ENCODE peak calls at places on chromosomes 6 and 20, in eight cellular contexts. One of them, this sample, is unnamed.

GRCh38 chr6:157047951-157048350 is 270.8 kb downstream of the ARID1B start:
- DNase-seq in coronary artery: no peak
- DNase-seq in stomach: no peak
- DNase-seq in cardiac muscle cell: no peak
- DNase-seq in activated CD8-positive, alpha-beta T cell treated with anti-CD3 and anti-CD28 coated beads for 36 hours: no peak
- DNase-seq in RWPE1: no peak
- DNase-seq in dorsolateral prefrontal cortex: no peak
- DNase-seq in AG10803: peak; percentile 57
- DNase-seq in this sample: no peak

GRCh38 chr20:57714409-57715267 is 4.8 kb upstream of the PMEPA1 start:
- DNase-seq in activated CD8-positive, alpha-beta T cell treated with anti-CD3 and anti-CD28 coated beads for 36 hours: no peak
- DNase-seq in RWPE1: peak; percentile 92
- DNase-seq in stomach: no peak
- DNase-seq in coronary artery: peak; percentile 88
- DNase-seq in dorsolateral prefrontal cortex: no peak
- DNase-seq in AG10803: peak; percentile 84
- DNase-seq in cardiac muscle cell: no peak
- DNase-seq in this sample: no peak

GRCh38 chr6:156868385-156868784 is 91.2 kb downstream of the ARID1B start:
- DNase-seq in coronary artery: no peak
- DNase-seq in cardiac muscle cell: no peak
- DNase-seq in dorsolateral prefrontal cortex: no peak
- DNase-seq in RWPE1: no peak
- DNase-seq in AG10803: no peak
- DNase-seq in activated CD8-positive, alpha-beta T cell treated with anti-CD3 and anti-CD28 coated beads for 36 hours: no peak
- DNase-seq in stomach: no peak
- DNase-seq in this sample: no peak

GRCh38 chr6:41430875-41431274 is 95.5 kb downstream of the NCR2 start:
- DNase-seq in RWPE1: peak; percentile 66
- DNase-seq in coronary artery: no peak
- DNase-seq in dorsolateral prefrontal cortex: no peak
- DNase-seq in AG10803: peak; percentile 77
- DNase-seq in cardiac muscle cell: no peak
- DNase-seq in stomach: no peak
- DNase-seq in activated CD8-positive, alpha-beta T cell treated with anti-CD3 and anti-CD28 coated beads for 36 hours: no peak
- DNase-seq in this sample: no peak

GRCh38 chr6:109093732-109094131 is 914 bp downstream of the SESN1 start:
- DNase-seq in coronary artery: no peak
- DNase-seq in AG10803: no peak
- DNase-seq in stomach: no peak
- DNase-seq in activated CD8-positive, alpha-beta T cell treated with anti-CD3 and anti-CD28 coated beads for 36 hours: no peak
- DNase-seq in cardiac muscle cell: no peak
- DNase-seq in RWPE1: peak; percentile 14
- DNase-seq in dorsolateral prefrontal cortex: no peak
- DNase-seq in this sample: peak; percentile 20

GRCh38 chr20:51854912-51855311 is 52.6 kb upstream of the SALL4 start:
- DNase-seq in activated CD8-positive, alpha-beta T cell treated with anti-CD3 and anti-CD28 coated beads for 36 hours: no peak
- DNase-seq in RWPE1: peak; percentile 41
- DNase-seq in cardiac muscle cell: no peak
- DNase-seq in stomach: no peak
- DNase-seq in AG10803: no peak
- DNase-seq in dorsolateral prefrontal cortex: no peak
- DNase-seq in coronary artery: no peak
- DNase-seq in this sample: no peak

GRCh38 chr6:154343473-154344308 is 12.9 kb downstream of the IPCEF1 start:
- DNase-seq in stomach: peak; percentile 81
- DNase-seq in RWPE1: no peak
- DNase-seq in activated CD8-positive, alpha-beta T cell treated with anti-CD3 and anti-CD28 coated beads for 36 hours: no peak
- DNase-seq in dorsolateral prefrontal cortex: no peak
- DNase-seq in cardiac muscle cell: peak; percentile 40
- DNase-seq in AG10803: peak; percentile 44
- DNase-seq in coronary artery: no peak
- DNase-seq in this sample: no peak

GRCh38 chr20:10185741-10186558 is 32.7 kb upstream of the SNAP25 start:
- DNase-seq in activated CD8-positive, alpha-beta T cell treated with anti-CD3 and anti-CD28 coated beads for 36 hours: no peak
- DNase-seq in dorsolateral prefrontal cortex: no peak
- DNase-seq in stomach: peak; percentile 72
- DNase-seq in coronary artery: no peak
- DNase-seq in AG10803: no peak
- DNase-seq in cardiac muscle cell: no peak
- DNase-seq in RWPE1: no peak
- DNase-seq in this sample: no peak

GRCh38 chr20:62197801-62198200 is 15.0 kb downstream of the MTG2 start:
- DNase-seq in cardiac muscle cell: no peak
- DNase-seq in dorsolateral prefrontal cortex: no peak
- DNase-seq in RWPE1: no peak
- DNase-seq in activated CD8-positive, alpha-beta T cell treated with anti-CD3 and anti-CD28 coated beads for 36 hours: no peak
- DNase-seq in AG10803: no peak
- DNase-seq in stomach: no peak
- DNase-seq in coronary artery: no peak
- DNase-seq in this sample: no peak

GRCh38 chr20:57872816-57873409 is 163.1 kb upstream of the PMEPA1 start:
- DNase-seq in cardiac muscle cell: no peak
- DNase-seq in stomach: no peak
- DNase-seq in dorsolateral prefrontal cortex: no peak
- DNase-seq in AG10803: no peak
- DNase-seq in activated CD8-positive, alpha-beta T cell treated with anti-CD3 and anti-CD28 coated beads for 36 hours: no peak
- DNase-seq in coronary artery: no peak
- DNase-seq in RWPE1: no peak
- DNase-seq in this sample: no peak

GRCh38 chr20:46767127-46767761 is 57.8 kb downstream of the SLC2A10 start:
- DNase-seq in RWPE1: peak; percentile 74
- DNase-seq in AG10803: peak; percentile 32
- DNase-seq in activated CD8-positive, alpha-beta T cell treated with anti-CD3 and anti-CD28 coated beads for 36 hours: peak; percentile 24
- DNase-seq in coronary artery: no peak
- DNase-seq in stomach: peak; percentile 50
- DNase-seq in cardiac muscle cell: peak; percentile 59
- DNase-seq in dorsolateral prefrontal cortex: no peak
- DNase-seq in this sample: peak; percentile 42

GRCh38 chr20:13457487-13457886 is 181.2 kb downstream of the TASP1 start:
- DNase-seq in stomach: no peak
- DNase-seq in activated CD8-positive, alpha-beta T cell treated with anti-CD3 and anti-CD28 coated beads for 36 hours: no peak
- DNase-seq in coronary artery: no peak
- DNase-seq in AG10803: no peak
- DNase-seq in cardiac muscle cell: no peak
- DNase-seq in dorsolateral prefrontal cortex: no peak
- DNase-seq in RWPE1: no peak
- DNase-seq in this sample: no peak

GRCh38 chr20:13453367-13453766 is 185.4 kb downstream of the TASP1 start:
- DNase-seq in dorsolateral prefrontal cortex: no peak
- DNase-seq in RWPE1: no peak
- DNase-seq in AG10803: no peak
- DNase-seq in cardiac muscle cell: no peak
- DNase-seq in activated CD8-positive, alpha-beta T cell treated with anti-CD3 and anti-CD28 coated beads for 36 hours: no peak
- DNase-seq in stomach: no peak
- DNase-seq in coronary artery: no peak
- DNase-seq in this sample: no peak

GRCh38 chr20:13455713-13456112 is 183.0 kb downstream of the TASP1 start:
- DNase-seq in coronary artery: no peak
- DNase-seq in stomach: no peak
- DNase-seq in cardiac muscle cell: no peak
- DNase-seq in RWPE1: no peak
- DNase-seq in activated CD8-positive, alpha-beta T cell treated with anti-CD3 and anti-CD28 coated beads for 36 hours: no peak
- DNase-seq in dorsolateral prefrontal cortex: no peak
- DNase-seq in AG10803: peak; percentile 64
- DNase-seq in this sample: no peak

GRCh38 chr20:13462091-13462490 is 176.6 kb downstream of the TASP1 start:
- DNase-seq in RWPE1: no peak
- DNase-seq in activated CD8-positive, alpha-beta T cell treated with anti-CD3 and anti-CD28 coated beads for 36 hours: no peak
- DNase-seq in coronary artery: no peak
- DNase-seq in stomach: no peak
- DNase-seq in cardiac muscle cell: no peak
- DNase-seq in AG10803: no peak
- DNase-seq in dorsolateral prefrontal cortex: no peak
- DNase-seq in this sample: no peak

GRCh38 chr20:13458860-13459451 is 179.8 kb downstream of the TASP1 start:
- DNase-seq in RWPE1: peak; percentile 55
- DNase-seq in cardiac muscle cell: peak; percentile 12
- DNase-seq in dorsolateral prefrontal cortex: no peak
- DNase-seq in coronary artery: no peak
- DNase-seq in stomach: no peak
- DNase-seq in AG10803: peak; percentile 42
- DNase-seq in activated CD8-positive, alpha-beta T cell treated with anti-CD3 and anti-CD28 coated beads for 36 hours: peak; percentile 27
- DNase-seq in this sample: peak; percentile 23
- TF ChIP-seq CTCF in RWPE1: peak; percentile 79
- TF ChIP-seq CTCF in cardiac muscle cell: peak; percentile 94
- TF ChIP-seq CTCF in dorsolateral prefrontal cortex: peak; percentile 46
- TF ChIP-seq CTCF in coronary artery: peak; percentile 38
- TF ChIP-seq CTCF in stomach: peak; percentile 63
- TF ChIP-seq CTCF in AG10803: peak; percentile 87
- TF ChIP-seq CTCF in activated CD8-positive, alpha-beta T cell treated with anti-CD3 and anti-CD28 coated beads for 36 hours: peak; percentile 64
- TF ChIP-seq CTCF in this sample: peak; percentile 62

GRCh38 chr6:17483391-17484016 is 90.1 kb downstream of the CAP2 start:
- DNase-seq in stomach: no peak
- DNase-seq in dorsolateral prefrontal cortex: no peak
- DNase-seq in RWPE1: no peak
- DNase-seq in coronary artery: no peak
- DNase-seq in activated CD8-positive, alpha-beta T cell treated with anti-CD3 and anti-CD28 coated beads for 36 hours: no peak
- DNase-seq in AG10803: no peak
- DNase-seq in cardiac muscle cell: peak; percentile 67
- DNase-seq in this sample: no peak

GRCh38 chr6:17485181-17485580 is 91.8 kb downstream of the CAP2 start:
- DNase-seq in stomach: no peak
- DNase-seq in cardiac muscle cell: no peak
- DNase-seq in RWPE1: no peak
- DNase-seq in activated CD8-positive, alpha-beta T cell treated with anti-CD3 and anti-CD28 coated beads for 36 hours: no peak
- DNase-seq in AG10803: no peak
- DNase-seq in dorsolateral prefrontal cortex: no peak
- DNase-seq in coronary artery: no peak
- DNase-seq in this sample: no peak

GRCh38 chr6:17484201-17484606 is 90.8 kb downstream of the CAP2 start:
- DNase-seq in AG10803: no peak
- DNase-seq in dorsolateral prefrontal cortex: no peak
- DNase-seq in RWPE1: no peak
- DNase-seq in cardiac muscle cell: peak; percentile 23
- DNase-seq in activated CD8-positive, alpha-beta T cell treated with anti-CD3 and anti-CD28 coated beads for 36 hours: no peak
- DNase-seq in coronary artery: no peak
- DNase-seq in stomach: no peak
- DNase-seq in this sample: no peak

GRCh38 chr6:17485946-17486345 is 92.6 kb downstream of the CAP2 start:
- DNase-seq in stomach: no peak
- DNase-seq in activated CD8-positive, alpha-beta T cell treated with anti-CD3 and anti-CD28 coated beads for 36 hours: no peak
- DNase-seq in RWPE1: no peak
- DNase-seq in coronary artery: no peak
- DNase-seq in dorsolateral prefrontal cortex: no peak
- DNase-seq in cardiac muscle cell: no peak
- DNase-seq in AG10803: no peak
- DNase-seq in this sample: no peak

DNA sequence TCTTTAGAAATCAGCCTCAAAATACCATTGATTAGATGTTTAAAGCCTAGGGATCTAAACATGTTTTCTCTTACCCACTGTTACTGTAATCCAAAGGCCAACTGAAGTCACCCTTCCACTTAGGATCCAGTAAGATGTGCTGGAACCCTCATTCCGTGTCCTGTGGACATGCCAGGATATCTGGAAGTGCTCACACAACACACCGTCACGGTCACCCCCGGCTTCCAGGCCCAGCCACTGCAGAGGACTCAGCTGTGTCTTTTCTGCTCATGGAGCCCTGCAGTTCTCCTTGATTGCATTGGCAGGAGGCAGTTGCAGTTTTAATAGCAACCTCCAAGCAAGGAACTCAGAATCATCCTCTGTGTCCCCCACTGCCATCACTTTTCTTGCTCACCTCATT is 93.3 kb downstream of the CAP2 start:
- DNase-seq in RWPE1: no peak
- DNase-seq in activated CD8-positive, alpha-beta T cell treated with anti-CD3 and anti-CD28 coated beads for 36 hours: no peak
- DNase-seq in coronary artery: no peak
- DNase-seq in stomach: no peak
- DNase-seq in dorsolateral prefrontal cortex: no peak
- DNase-seq in AG10803: no peak
- DNase-seq in cardiac muscle cell: no peak
- DNase-seq in this sample: no peak
- TF ChIP-seq CTCF in RWPE1: no peak
- TF ChIP-seq CTCF in activated CD8-positive, alpha-beta T cell treated with anti-CD3 and anti-CD28 coated beads for 36 hours: no peak
- TF ChIP-seq CTCF in coronary artery: no peak
- TF ChIP-seq CTCF in stomach: no peak
- TF ChIP-seq CTCF in dorsolateral prefrontal cortex: no peak
- TF ChIP-seq CTCF in AG10803: no peak
- TF ChIP-seq CTCF in cardiac muscle cell: no peak
- TF ChIP-seq CTCF in this sample: no peak

DNA sequence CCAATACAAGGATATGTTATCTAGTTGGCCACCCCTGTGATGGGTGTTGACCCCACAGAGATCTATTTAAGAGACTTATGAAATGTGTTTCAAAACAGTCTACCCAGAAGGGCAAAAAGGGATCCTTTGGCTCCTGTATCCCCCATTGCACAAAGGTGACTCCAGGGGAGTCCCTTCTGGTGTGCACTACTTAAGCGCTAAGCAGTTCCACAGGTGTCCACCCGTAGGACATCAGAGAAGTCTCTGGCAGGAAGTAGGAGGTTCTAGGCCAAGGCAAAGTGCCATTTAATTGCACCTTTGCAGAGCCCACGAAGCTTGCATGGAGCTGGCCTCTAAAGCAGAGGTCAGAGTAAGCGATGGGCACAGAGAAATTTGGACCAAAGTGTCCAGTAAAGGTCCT is 147.7 kb downstream of the MRPL14 start:
- DNase-seq in stomach: no peak
- DNase-seq in cardiac muscle cell: no peak
- DNase-seq in coronary artery: no peak
- DNase-seq in RWPE1: no peak
- DNase-seq in AG10803: no peak
- DNase-seq in dorsolateral prefrontal cortex: no peak
- DNase-seq in activated CD8-positive, alpha-beta T cell treated with anti-CD3 and anti-CD28 coated beads for 36 hours: no peak
- DNase-seq in this sample: no peak
- TF ChIP-seq CTCF in stomach: no peak
- TF ChIP-seq CTCF in cardiac muscle cell: no peak
- TF ChIP-seq CTCF in coronary artery: no peak
- TF ChIP-seq CTCF in RWPE1: no peak
- TF ChIP-seq CTCF in AG10803: no peak
- TF ChIP-seq CTCF in dorsolateral prefrontal cortex: no peak
- TF ChIP-seq CTCF in activated CD8-positive, alpha-beta T cell treated with anti-CD3 and anti-CD28 coated beads for 36 hours: no peak
- TF ChIP-seq CTCF in this sample: no peak

GRCh38 chr20:3174442-3175263 is 1.3 kb upstream of the LZTS3 start:
- DNase-seq in AG10803: peak; percentile 37
- DNase-seq in coronary artery: no peak
- DNase-seq in cardiac muscle cell: no peak
- DNase-seq in dorsolateral prefrontal cortex: no peak
- DNase-seq in RWPE1: no peak
- DNase-seq in activated CD8-positive, alpha-beta T cell treated with anti-CD3 and anti-CD28 coated beads for 36 hours: no peak
- DNase-seq in stomach: no peak
- DNase-seq in this sample: no peak

GRCh38 chr20:3171391-3172125 is 1.8 kb downstream of the LZTS3 start:
- DNase-seq in AG10803: no peak
- DNase-seq in stomach: no peak
- DNase-seq in RWPE1: no peak
- DNase-seq in cardiac muscle cell: no peak
- DNase-seq in dorsolateral prefrontal cortex: no peak
- DNase-seq in coronary artery: no peak
- DNase-seq in activated CD8-positive, alpha-beta T cell treated with anti-CD3 and anti-CD28 coated beads for 36 hours: no peak
- DNase-seq in this sample: peak; percentile 19

GRCh38 chr20:3172126-3172932 is 1.0 kb downstream of the LZTS3 start:
- DNase-seq in AG10803: no peak
- DNase-seq in dorsolateral prefrontal cortex: no peak
- DNase-seq in coronary artery: no peak
- DNase-seq in activated CD8-positive, alpha-beta T cell treated with anti-CD3 and anti-CD28 coated beads for 36 hours: no peak
- DNase-seq in cardiac muscle cell: no peak
- DNase-seq in stomach: no peak
- DNase-seq in RWPE1: no peak
- DNase-seq in this sample: peak; percentile 29

GRCh38 chr20:3173582-3174441 is 463 bp upstream of the LZTS3 start:
- DNase-seq in activated CD8-positive, alpha-beta T cell treated with anti-CD3 and anti-CD28 coated beads for 36 hours: peak; percentile 90
- DNase-seq in dorsolateral prefrontal cortex: peak; percentile 71
- DNase-seq in RWPE1: peak; percentile 94
- DNase-seq in AG10803: peak; percentile 69
- DNase-seq in cardiac muscle cell: peak; percentile 95
- DNase-seq in coronary artery: peak; percentile 88
- DNase-seq in stomach: peak; percentile 95
- DNase-seq in this sample: peak; percentile 99

GRCh38 chr20:3172933-3173581 is at the start of gene LZTS3:
- DNase-seq in dorsolateral prefrontal cortex: peak; percentile 53
- DNase-seq in stomach: peak; percentile 71
- DNase-seq in cardiac muscle cell: no peak
- DNase-seq in RWPE1: peak; percentile 73
- DNase-seq in coronary artery: peak; percentile 84
- DNase-seq in activated CD8-positive, alpha-beta T cell treated with anti-CD3 and anti-CD28 coated beads for 36 hours: peak; percentile 89
- DNase-seq in AG10803: peak; percentile 42
- DNase-seq in this sample: peak; percentile 92
- TF ChIP-seq CTCF in dorsolateral prefrontal cortex: no peak
- TF ChIP-seq CTCF in stomach: no peak
- TF ChIP-seq CTCF in cardiac muscle cell: no peak
- TF ChIP-seq CTCF in RWPE1: no peak
- TF ChIP-seq CTCF in coronary artery: no peak
- TF ChIP-seq CTCF in activated CD8-positive, alpha-beta T cell treated with anti-CD3 and anti-CD28 coated beads for 36 hours: no peak
- TF ChIP-seq CTCF in AG10803: no peak
- TF ChIP-seq CTCF in this sample: peak; percentile 7

This sample was measured in GM13977.